ENCODE peak calls at places on chromosomes 12 and 14, in four cellular contexts. One of them, this sample, is unnamed.

GRCh38 chr14:20601522-20601921 is 10.3 kb upstream of the RNASE12 start:
- DNase-seq in fibroblast of the aortic adventitia: no peak
- DNase-seq in MCF 10A: no peak
- DNase-seq in left lung: no peak
- DNase-seq in this sample: no peak

GRCh38 chr12:122366685-122367475 is 55.6 kb downstream of the CLIP1 start:
- DNase-seq in fibroblast of the aortic adventitia: peak
- DNase-seq in MCF 10A: peak
- DNase-seq in left lung: no peak
- DNase-seq in this sample: no peak

GRCh38 chr12:19288603-19289244 is 150.6 kb upstream of the AEBP2 start:
- DNase-seq in fibroblast of the aortic adventitia: peak
- DNase-seq in MCF 10A: peak
- DNase-seq in left lung: no peak
- DNase-seq in this sample: no peak

GRCh38 chr14:105860615-105861580 is 334.5 kb downstream of the TMEM121 start:
- DNase-seq in fibroblast of the aortic adventitia: no peak
- DNase-seq in MCF 10A: no peak
- DNase-seq in left lung: peak
- DNase-seq in this sample: peak

GRCh38 chr14:34081126-34081575 is 130.3 kb upstream of the EGLN3 start:
- DNase-seq in fibroblast of the aortic adventitia: no peak
- DNase-seq in MCF 10A: no peak
- DNase-seq in left lung: no peak
- DNase-seq in this sample: no peak

GRCh38 chr12:55847603-55848329 is 5.0 kb upstream of the MMP19 start:
- DNase-seq in fibroblast of the aortic adventitia: peak
- DNase-seq in MCF 10A: peak
- DNase-seq in left lung: peak
- DNase-seq in this sample: peak

GRCh38 chr12:108337235-108338223 is 1.6 kb downstream of the CMKLR1 start:
- DNase-seq in fibroblast of the aortic adventitia: no peak
- DNase-seq in MCF 10A: peak
- DNase-seq in left lung: no peak
- DNase-seq in this sample: no peak

GRCh38 chr12:62562892-62563291 is 96.3 kb downstream of the MON2 start:
- DNase-seq in fibroblast of the aortic adventitia: peak
- DNase-seq in MCF 10A: peak
- DNase-seq in left lung: no peak
- DNase-seq in this sample: no peak

GRCh38 chr14:93009471-93010117 is 86.6 kb downstream of the CHGA start:
- DNase-seq in fibroblast of the aortic adventitia: no peak
- DNase-seq in MCF 10A: no peak
- DNase-seq in left lung: no peak
- DNase-seq in this sample: no peak

GRCh38 chr12:31236998-31237637 is 88.8 kb downstream of the SINHCAF start:
- DNase-seq in fibroblast of the aortic adventitia: no peak
- DNase-seq in MCF 10A: no peak
- DNase-seq in left lung: no peak
- DNase-seq in this sample: no peak

GRCh38 chr12:111304642-111305071 is 64.2 kb downstream of the PHETA1 start:
- DNase-seq in fibroblast of the aortic adventitia: peak
- DNase-seq in MCF 10A: no peak
- DNase-seq in left lung: no peak
- DNase-seq in this sample: no peak

GRCh38 chr12:103769240-103769945 is 71.6 kb downstream of the NT5DC3 start:
- DNase-seq in fibroblast of the aortic adventitia: no peak
- DNase-seq in MCF 10A: no peak
- DNase-seq in left lung: peak
- DNase-seq in this sample: no peak

GRCh38 chr12:120024193-120024592 is 35.2 kb downstream of the BICDL1 start:
- DNase-seq in fibroblast of the aortic adventitia: no peak
- DNase-seq in MCF 10A: no peak
- DNase-seq in left lung: no peak
- DNase-seq in this sample: no peak

GRCh38 chr12:69610729-69611128 is at the start of gene LRRC10:
- DNase-seq in fibroblast of the aortic adventitia: no peak
- DNase-seq in MCF 10A: no peak
- DNase-seq in left lung: no peak
- DNase-seq in this sample: no peak

GRCh38 chr12:132489602-132490239 is at the start of gene FBRSL1:
- DNase-seq in fibroblast of the aortic adventitia: peak
- DNase-seq in MCF 10A: peak
- DNase-seq in left lung: peak
- DNase-seq in this sample: peak
- TF ChIP-seq CTCF in fibroblast of the aortic adventitia: no peak
- TF ChIP-seq CTCF in MCF 10A: no peak
- TF ChIP-seq CTCF in left lung: no peak
- TF ChIP-seq CTCF in this sample: no peak

GRCh38 chr14:95994593-95994928 is 44.6 kb upstream of the C14orf132 start:
- DNase-seq in fibroblast of the aortic adventitia: no peak
- DNase-seq in MCF 10A: no peak
- DNase-seq in left lung: no peak
- DNase-seq in this sample: no peak
- TF ChIP-seq CTCF in fibroblast of the aortic adventitia: no peak
- TF ChIP-seq CTCF in MCF 10A: no peak
- TF ChIP-seq CTCF in left lung: no peak
- TF ChIP-seq CTCF in this sample: no peak

GRCh38 chr14:57884175-57884574 is 18.3 kb upstream of the SLC35F4 start:
- DNase-seq in fibroblast of the aortic adventitia: peak
- DNase-seq in MCF 10A: peak
- DNase-seq in left lung: no peak
- DNase-seq in this sample: no peak
- TF ChIP-seq CTCF in fibroblast of the aortic adventitia: peak
- TF ChIP-seq CTCF in MCF 10A: peak
- TF ChIP-seq CTCF in left lung: no peak
- TF ChIP-seq CTCF in this sample: peak

GRCh38 chr14:57871487-57872080 is 5.7 kb upstream of the SLC35F4 start:
- DNase-seq in fibroblast of the aortic adventitia: peak
- DNase-seq in MCF 10A: peak
- DNase-seq in left lung: no peak
- DNase-seq in this sample: no peak
- TF ChIP-seq CTCF in fibroblast of the aortic adventitia: peak
- TF ChIP-seq CTCF in MCF 10A: peak
- TF ChIP-seq CTCF in left lung: no peak
- TF ChIP-seq CTCF in this sample: peak

DNA sequence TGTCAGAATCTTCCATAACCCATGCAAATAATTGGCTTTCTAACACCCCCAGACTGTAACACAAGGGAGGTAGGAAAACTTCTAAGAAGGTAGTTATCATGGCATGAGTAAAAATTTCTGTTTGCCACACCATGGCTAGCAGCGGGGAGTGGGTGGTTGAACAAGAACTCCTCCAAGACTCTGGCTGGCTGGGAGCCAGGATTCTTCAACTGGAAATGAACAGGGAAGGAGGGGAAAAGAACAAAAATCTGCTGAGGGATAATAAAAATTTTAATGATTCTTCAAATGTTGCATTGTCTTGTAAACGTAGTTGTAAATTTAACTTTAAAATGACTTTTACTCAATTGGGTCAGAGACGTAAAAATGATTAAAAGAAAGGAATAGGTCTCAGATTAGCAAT is 78.9 kb downstream of the AKAP6 start:
- DNase-seq in fibroblast of the aortic adventitia: peak
- DNase-seq in MCF 10A: peak
- DNase-seq in left lung: no peak
- DNase-seq in this sample: peak
- TF ChIP-seq CTCF in fibroblast of the aortic adventitia: no peak
- TF ChIP-seq CTCF in MCF 10A: no peak
- TF ChIP-seq CTCF in left lung: no peak
- TF ChIP-seq CTCF in this sample: no peak

DNA sequence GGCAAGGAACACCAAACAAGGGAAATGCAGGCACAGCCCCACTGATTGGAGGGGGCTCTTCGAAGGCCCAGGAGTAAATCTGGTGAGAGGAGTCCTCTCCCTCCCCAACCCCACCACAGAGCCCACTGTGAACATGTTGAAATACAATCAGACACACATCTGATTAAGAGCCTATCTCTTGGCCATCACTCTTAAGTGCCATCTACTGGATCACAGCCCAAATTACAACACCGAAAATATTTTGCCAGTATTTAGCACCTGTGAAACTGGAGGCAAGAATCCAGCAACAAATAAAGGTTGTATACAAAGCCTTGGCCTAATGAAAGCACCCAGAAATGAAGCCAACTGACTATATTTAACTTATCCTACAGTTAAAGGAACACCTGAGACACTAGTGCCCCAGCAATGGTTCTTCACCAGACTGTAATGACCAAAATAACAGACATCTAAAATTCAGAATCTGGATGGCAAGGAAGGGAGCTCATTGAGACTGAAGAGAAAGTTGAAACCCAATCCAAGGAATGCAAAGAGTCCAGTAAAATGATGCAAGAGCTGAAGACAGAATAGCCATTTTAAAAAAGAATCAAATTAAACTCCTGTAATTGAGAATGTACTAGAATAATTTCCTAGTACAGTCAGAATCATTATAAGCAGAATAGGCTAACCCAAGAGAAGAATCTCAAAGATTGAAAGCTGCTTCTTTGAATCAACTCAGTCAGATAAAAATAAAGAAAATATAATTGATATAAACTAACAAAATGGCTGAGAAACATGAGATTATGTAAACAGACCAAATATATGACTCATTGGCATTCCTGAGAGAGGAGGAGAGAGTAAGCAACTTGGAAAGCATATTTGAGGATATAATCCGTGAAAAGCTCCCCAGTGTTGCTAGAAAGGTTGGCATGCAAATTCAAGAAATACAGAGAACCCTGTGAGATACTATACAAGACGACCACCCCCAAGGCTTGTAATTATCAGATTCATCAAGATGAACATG is 1117.0 kb downstream of the FLRT2 start:
- DNase-seq in fibroblast of the aortic adventitia: peak
- DNase-seq in MCF 10A: peak
- DNase-seq in left lung: no peak
- DNase-seq in this sample: no peak
- TF ChIP-seq CTCF in fibroblast of the aortic adventitia: no peak
- TF ChIP-seq CTCF in MCF 10A: no peak
- TF ChIP-seq CTCF in left lung: no peak
- TF ChIP-seq CTCF in this sample: no peak

GRCh38 chr12:132218915-132219314 is 74.7 kb downstream of the NOC4L start:
- DNase-seq in fibroblast of the aortic adventitia: no peak
- DNase-seq in MCF 10A: peak
- DNase-seq in left lung: peak
- DNase-seq in this sample: no peak
- TF ChIP-seq CTCF in fibroblast of the aortic adventitia: peak
- TF ChIP-seq CTCF in MCF 10A: no peak
- TF ChIP-seq CTCF in left lung: no peak
- TF ChIP-seq CTCF in this sample: peak